ENCODE peak calls at places on chromosomes 11 and 22, in ten cellular contexts. One of them, this sample, is unnamed.

GRCh38 chr11:92628401-92629292 is 340.8 kb upstream of the MTNR1B start:
- DNase-seq in RKO: no peak
- DNase-seq in uterus: no peak
- DNase-seq in neuronal stem cell: no peak
- DNase-seq in HT1080: peak; percentile 17
- DNase-seq in NCI-H1092: peak; percentile 39
- DNase-seq in adipocyte: no peak
- DNase-seq in B cell: no peak
- DNase-seq in fibroblast of pulmonary artery: no peak
- DNase-seq in HCT116: no peak
- DNase-seq in this sample: no peak

GRCh38 chr11:109940816-109941215 is 152.4 kb upstream of the ZC3H12C start:
- DNase-seq in RKO: peak; percentile 80
- DNase-seq in uterus: no peak
- DNase-seq in neuronal stem cell: no peak
- DNase-seq in HT1080: peak; percentile 89
- DNase-seq in NCI-H1092: no peak
- DNase-seq in adipocyte: no peak
- DNase-seq in B cell: no peak
- DNase-seq in fibroblast of pulmonary artery: peak; percentile 82
- DNase-seq in HCT116: peak; percentile 39
- DNase-seq in this sample: no peak

GRCh38 chr22:46908641-46909107 is 146.2 kb downstream of the TBC1D22A start:
- DNase-seq in RKO: no peak
- DNase-seq in uterus: no peak
- DNase-seq in neuronal stem cell: no peak
- DNase-seq in HT1080: no peak
- DNase-seq in NCI-H1092: no peak
- DNase-seq in adipocyte: no peak
- DNase-seq in B cell: no peak
- DNase-seq in fibroblast of pulmonary artery: no peak
- DNase-seq in HCT116: no peak
- DNase-seq in this sample: no peak

GRCh38 chr11:46357483-46357936 is 10.2 kb downstream of the DGKZ start:
- DNase-seq in RKO: no peak
- DNase-seq in uterus: no peak
- DNase-seq in neuronal stem cell: no peak
- DNase-seq in HT1080: no peak
- DNase-seq in NCI-H1092: no peak
- DNase-seq in adipocyte: no peak
- DNase-seq in B cell: no peak
- DNase-seq in fibroblast of pulmonary artery: no peak
- DNase-seq in HCT116: no peak
- DNase-seq in this sample: no peak

GRCh38 chr22:29477919-29478318 is 2.1 kb upstream of the NEFH start:
- DNase-seq in RKO: no peak
- DNase-seq in uterus: no peak
- DNase-seq in neuronal stem cell: no peak
- DNase-seq in HT1080: no peak
- DNase-seq in NCI-H1092: no peak
- DNase-seq in adipocyte: no peak
- DNase-seq in B cell: no peak
- DNase-seq in fibroblast of pulmonary artery: no peak
- DNase-seq in HCT116: no peak
- DNase-seq in this sample: no peak

GRCh38 chr11:128854801-128855200 is 12.3 kb downstream of the KCNJ1 start:
- DNase-seq in RKO: no peak
- DNase-seq in uterus: no peak
- DNase-seq in neuronal stem cell: no peak
- DNase-seq in HT1080: no peak
- DNase-seq in NCI-H1092: no peak
- DNase-seq in adipocyte: no peak
- DNase-seq in B cell: no peak
- DNase-seq in fibroblast of pulmonary artery: no peak
- DNase-seq in HCT116: no peak
- DNase-seq in this sample: no peak

GRCh38 chr11:61027141-61027840 is 55.8 kb downstream of the CD6 start:
- DNase-seq in RKO: no peak
- DNase-seq in uterus: no peak
- DNase-seq in neuronal stem cell: no peak
- DNase-seq in HT1080: no peak
- DNase-seq in NCI-H1092: no peak
- DNase-seq in adipocyte: no peak
- DNase-seq in B cell: peak; percentile 18
- DNase-seq in fibroblast of pulmonary artery: no peak
- DNase-seq in HCT116: no peak
- DNase-seq in this sample: peak; percentile 25

GRCh38 chr22:19955241-19956128 is 13.9 kb upstream of the TXNRD2 start:
- DNase-seq in RKO: no peak
- DNase-seq in uterus: no peak
- DNase-seq in neuronal stem cell: no peak
- DNase-seq in HT1080: no peak
- DNase-seq in NCI-H1092: no peak
- DNase-seq in adipocyte: no peak
- DNase-seq in B cell: no peak
- DNase-seq in fibroblast of pulmonary artery: no peak
- DNase-seq in HCT116: no peak
- DNase-seq in this sample: no peak

GRCh38 chr11:2929511-2929879 is 275 bp upstream of the PHLDA2 start:
- DNase-seq in RKO: peak; percentile 81
- DNase-seq in uterus: no peak
- DNase-seq in neuronal stem cell: no peak
- DNase-seq in HT1080: peak; percentile 69
- DNase-seq in NCI-H1092: no peak
- DNase-seq in adipocyte: peak; percentile 90
- DNase-seq in B cell: peak; percentile 37
- DNase-seq in fibroblast of pulmonary artery: peak; percentile 66
- DNase-seq in HCT116: peak; percentile 52
- DNase-seq in this sample: no peak

GRCh38 chr22:48675828-48676145 is 1151.9 kb downstream of the BRD1 start:
- DNase-seq in RKO: no peak
- DNase-seq in uterus: no peak
- DNase-seq in neuronal stem cell: no peak
- DNase-seq in HT1080: no peak
- DNase-seq in NCI-H1092: no peak
- DNase-seq in adipocyte: no peak
- DNase-seq in B cell: no peak
- DNase-seq in fibroblast of pulmonary artery: no peak
- DNase-seq in HCT116: no peak
- DNase-seq in this sample: no peak